ENCODE peak calls at places on chromosome 1, in four cellular contexts. L, E, V and C are unnamed samples.

GRCh38 chr1:156602557-156602993 is 1.3 kb upstream of the GPATCH4 start:
- DNase-seq in L (no peak), E (peak), V (peak), C (no peak)

GRCh38 chr1:98388431-98388830 is 273.1 kb upstream of the SNX7 start:
- DNase-seq in L (peak), V (no peak), E (no peak), C (peak)

GRCh38 chr1:228154685-228155571 is 5.2 kb downstream of the GJC2 start:
- DNase-seq in E (no peak), V (no peak), L (no peak), C (no peak)

GRCh38 chr1:1216770-1217620 is 3.0 kb upstream of the TNFRSF4 start:
- DNase-seq in L (no peak), V (no peak), E (no peak), C (no peak)

GRCh38 chr1:224203243-224204016 is 20.4 kb downstream of the DEGS1 start:
- DNase-seq in V (no peak), E (no peak), L (peak), C (peak)

GRCh38 chr1:117919376-117919775 is 10.0 kb downstream of the GDAP2 start:
- DNase-seq in L (no peak), E (no peak), V (no peak), C (no peak)

GRCh38 chr1:11842154-11843041 is 5.2 kb downstream of the NPPA start:
- DNase-seq in V (no peak), E (no peak), L (peak), C (peak)

GRCh38 chr1:53693361-53693760 is 45.6 kb downstream of the GLIS1 start:
- DNase-seq in V (no peak), L (no peak), E (no peak), C (no peak)

GRCh38 chr1:229280037-229280828 is 9.3 kb downstream of the RAB4A start:
- DNase-seq in E (no peak), V (no peak), L (no peak), C (no peak)

GRCh38 chr1:93079685-93080141 is 630 bp downstream of the MTF2 start:
- DNase-seq in V (no peak), E (peak), L (no peak), C (no peak)

GRCh38 chr1:93701619-93702018 is 20.0 kb upstream of the BCAR3 start:
- DNase-seq in E (no peak), L (no peak), V (peak), C (peak)

GRCh38 chr1:33867684-33868083 is 3.8 kb downstream of the HMGB4 start:
- DNase-seq in E (no peak), L (no peak), V (no peak), C (no peak)

GRCh38 chr1:29706936-29707335 is 470.6 kb downstream of the PTPRU start:
- DNase-seq in E (peak), L (no peak), V (peak), C (peak)

GRCh38 chr1:154803203-154803920 is 66.7 kb downstream of the KCNN3 start:
- DNase-seq in V (no peak), E (no peak), L (no peak), C (no peak)

DNA sequence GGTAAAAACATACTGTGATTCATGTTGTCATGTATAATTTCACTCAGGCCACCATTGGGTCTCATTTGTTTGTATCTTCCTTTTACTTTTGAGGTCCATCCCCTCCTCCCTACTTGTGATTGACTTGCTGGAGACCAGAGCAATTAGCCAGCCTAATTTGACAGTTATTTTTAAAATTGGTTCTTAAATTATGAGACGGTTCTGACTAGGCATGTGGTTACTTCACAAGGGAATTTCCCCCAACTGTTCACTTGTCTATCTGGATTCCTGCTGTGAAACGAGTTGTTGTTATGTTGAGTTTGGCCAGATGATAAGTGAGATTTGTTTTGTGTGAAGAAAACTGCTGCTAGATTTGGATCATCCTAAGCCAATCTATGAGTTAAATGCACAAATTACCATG is 359.1 kb downstream of the BARHL2 start:
- DNase-seq in V (no peak), L (peak), E (no peak), C (no peak)
- TF ChIP-seq BHLHE40 in V (no peak), L (no peak), E (no peak), C (no peak)

GRCh38 chr1:6899141-6899540 is 113.9 kb downstream of the CAMTA1 start:
- DNase-seq in L (no peak), E (no peak), V (no peak), C (peak)
- TF ChIP-seq BHLHE40 in L (no peak), E (no peak), V (no peak), C (no peak)

DNA sequence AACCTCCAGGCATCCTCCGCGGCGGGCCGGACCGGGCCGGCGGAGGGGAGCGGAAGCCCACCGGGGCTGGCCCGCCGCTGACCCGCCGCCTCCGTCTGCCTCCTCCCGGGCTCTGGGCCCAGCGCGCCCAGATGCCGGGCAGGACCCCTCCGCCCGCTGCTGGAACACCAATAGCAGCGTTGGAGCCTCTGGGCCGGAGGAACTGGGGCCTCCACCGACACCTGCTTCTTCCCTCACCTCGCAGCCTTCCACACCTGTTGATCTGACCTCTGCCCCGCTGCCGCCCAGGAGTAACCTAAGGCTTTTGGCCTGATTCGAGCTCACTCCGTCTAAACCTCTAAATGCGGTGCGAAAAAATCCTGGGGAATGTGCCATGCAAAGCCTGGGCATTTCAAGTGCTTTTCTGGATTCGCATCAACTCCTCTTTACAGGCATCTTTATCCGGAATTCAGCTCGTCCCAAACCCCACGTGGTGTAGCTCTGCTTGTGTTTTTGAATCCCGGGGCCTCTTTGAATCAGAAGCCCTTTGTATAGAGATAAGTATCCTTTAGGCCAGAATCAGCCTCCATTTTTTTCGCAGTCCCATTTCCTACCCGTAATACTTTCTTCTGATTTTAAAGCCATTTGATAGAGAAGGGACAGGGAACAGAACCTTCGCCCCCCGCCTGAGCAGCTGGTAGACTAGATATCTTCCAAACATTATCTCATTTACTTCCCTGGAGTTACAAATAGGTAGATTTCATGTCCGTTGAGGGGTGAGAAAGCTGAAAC is 680 bp upstream of the CNN3 start:
- DNase-seq in L (no peak), V (no peak), E (no peak), C (peak)
- TF ChIP-seq BHLHE40 in L (no peak), V (no peak), E (no peak), C (no peak)

GRCh38 chr1:244207935-244208244 is 156.8 kb downstream of the ZBTB18 start:
- DNase-seq in L (no peak), E (no peak), V (no peak), C (peak)

GRCh38 chr1:244212219-244212618 is 161.1 kb downstream of the ZBTB18 start:
- DNase-seq in V (no peak), L (no peak), E (no peak), C (no peak)

GRCh38 chr1:244210884-244211558 is 159.9 kb downstream of the ZBTB18 start:
- DNase-seq in V (no peak), E (peak), L (no peak), C (no peak)

GRCh38 chr1:244211559-244211944 is 160.5 kb downstream of the ZBTB18 start:
- DNase-seq in V (no peak), E (no peak), L (no peak), C (peak)

GRCh38 chr1:244209955-244210354 is 158.9 kb downstream of the ZBTB18 start:
- DNase-seq in V (no peak), L (no peak), E (no peak), C (no peak)
- TF ChIP-seq BHLHE40 in V (no peak), L (no peak), E (no peak), C (no peak)

DNA sequence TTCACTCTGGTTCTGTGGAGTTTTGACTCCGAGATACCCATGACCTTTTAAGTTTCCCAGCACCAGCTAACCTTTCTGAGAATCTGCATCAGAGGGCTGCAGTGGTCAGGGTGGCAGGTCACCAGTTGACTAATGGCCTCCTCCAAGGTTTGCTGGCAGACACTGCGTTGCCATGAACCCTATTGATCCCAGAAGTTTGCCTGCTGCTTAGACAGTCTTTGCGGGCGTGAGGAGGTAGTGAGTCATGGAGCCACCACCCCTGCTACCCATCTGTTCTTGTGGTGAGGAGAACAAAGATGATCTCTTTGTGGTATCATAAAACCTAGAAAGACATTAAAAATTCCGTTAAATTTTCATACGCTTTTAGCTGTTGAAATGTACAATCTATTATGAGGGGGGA is 180.4 kb downstream of the FGGY start:
- DNase-seq in E (no peak), V (no peak), L (no peak), C (peak)
- TF ChIP-seq BHLHE40 in E (no peak), V (no peak), L (no peak), C (no peak)

GRCh38 chr1:36448530-36449051 is 1.7 kb downstream of the OSCP1 start:
- DNase-seq in E (no peak), L (no peak), V (no peak), C (no peak)
- TF ChIP-seq BHLHE40 in E (no peak), L (no peak), V (no peak), C (no peak)

GRCh38 chr1:50637460-50637859 is 214.2 kb upstream of the DMRTA2 start:
- DNase-seq in L (no peak), E (no peak), V (no peak), C (peak)

GRCh38 chr1:50633465-50633864 is 210.2 kb upstream of the DMRTA2 start:
- DNase-seq in L (no peak), E (peak), V (no peak), C (no peak)
- TF ChIP-seq BHLHE40 in L (no peak), E (no peak), V (no peak), C (no peak)

GRCh38 chr1:212771341-212771740 is 20.2 kb downstream of the NSL1 start:
- DNase-seq in V (no peak), L (no peak), E (no peak), C (no peak)

GRCh38 chr1:212777166-212777565 is 14.4 kb downstream of the NSL1 start:
- DNase-seq in L (no peak), E (no peak), V (no peak), C (no peak)

GRCh38 chr1:212773011-212773410 is 18.6 kb downstream of the NSL1 start:
- DNase-seq in V (no peak), L (no peak), E (no peak), C (no peak)

GRCh38 chr1:212775241-212775640 is 16.3 kb downstream of the NSL1 start:
- DNase-seq in E (no peak), V (no peak), L (no peak), C (no peak)

GRCh38 chr1:212774584-212774983 is 17.0 kb downstream of the NSL1 start:
- DNase-seq in V (no peak), E (no peak), L (no peak), C (peak)
- TF ChIP-seq BHLHE40 in V (no peak), E (no peak), L (no peak), C (no peak)